ENCODE peak calls at places on chromosomes 13 and 19, in four cellular contexts. H, A, W and E are unnamed samples.

GRCh38 chr13:38763446-38764381 is 76.8 kb downstream of the FREM2 start:
- DNase-seq in W (peak; percentile 3), A (peak; percentile 52), H (no peak), E (no peak)

GRCh38 chr19:35272122-35272715 is 3.5 kb downstream of the USF2 start:
- DNase-seq in A (no peak), W (no peak), H (no peak), E (no peak)

GRCh38 chr19:5494780-5495179 is 39.6 kb downstream of the ZNRF4 start:
- DNase-seq in H (no peak), W (no peak), A (no peak), E (no peak)

GRCh38 chr19:28401739-28402138 is 811.2 kb downstream of the UQCRFS1 start:
- DNase-seq in H (no peak), W (no peak), A (no peak), E (no peak)

GRCh38 chr13:92436927-92437326 is 789.7 kb upstream of the GPC6 start:
- DNase-seq in A (no peak), W (no peak), H (no peak), E (no peak)

GRCh38 chr19:40907968-40908735 is 26.1 kb upstream of the CYP2A7 start:
- DNase-seq in H (no peak), W (no peak), A (no peak), E (no peak)

GRCh38 chr13:25847145-25847544 is 204.7 kb downstream of the SHISA2 start:
- DNase-seq in H (no peak), W (no peak), A (no peak), E (no peak)

GRCh38 chr19:39438270-39438934 is 2.7 kb upstream of the RPS16 start:
- DNase-seq in H (no peak), A (no peak), W (peak; percentile 74), E (no peak)

GRCh38 chr19:53881482-53882390 is at the start of gene PRKCG:
- DNase-seq in A (no peak), W (peak; percentile 59), H (peak; percentile 52), E (peak; percentile 68)

GRCh38 chr19:45528744-45529453 is 21.6 kb downstream of the VASP start:
- DNase-seq in A (peak; percentile 27), W (peak; percentile 63), H (no peak), E (peak; percentile 49)

GRCh38 chr19:18437481-18438330 is at the start of gene ISYNA1:
- DNase-seq in W (peak; percentile 71), H (no peak), A (no peak), E (no peak)

GRCh38 chr19:31537136-31537535 is 187.9 kb upstream of the TSHZ3 start:
- DNase-seq in A (no peak), H (no peak), W (no peak), E (no peak)

GRCh38 chr19:3585301-3586123 is at the start of gene GIPC3:
- DNase-seq in A (no peak), W (no peak), H (peak; percentile 26), E (no peak)

GRCh38 chr19:8631425-8631819 is 989 bp downstream of the NFILZ start:
- DNase-seq in W (no peak), H (no peak), A (peak; percentile 61), E (no peak)

GRCh38 chr19:42153606-42154405 is 21.6 kb upstream of the POU2F2 start:
- DNase-seq in A (no peak), H (no peak), W (no peak), E (no peak)

GRCh38 chr13:114115796-114116195 is 16.6 kb downstream of the RASA3 start:
- DNase-seq in A (no peak), H (no peak), W (no peak), E (no peak)

GRCh38 chr19:35351441-35352176 is 3.9 kb downstream of the FFAR1 start:
- DNase-seq in W (no peak), H (no peak), A (no peak), E (no peak)

DNA sequence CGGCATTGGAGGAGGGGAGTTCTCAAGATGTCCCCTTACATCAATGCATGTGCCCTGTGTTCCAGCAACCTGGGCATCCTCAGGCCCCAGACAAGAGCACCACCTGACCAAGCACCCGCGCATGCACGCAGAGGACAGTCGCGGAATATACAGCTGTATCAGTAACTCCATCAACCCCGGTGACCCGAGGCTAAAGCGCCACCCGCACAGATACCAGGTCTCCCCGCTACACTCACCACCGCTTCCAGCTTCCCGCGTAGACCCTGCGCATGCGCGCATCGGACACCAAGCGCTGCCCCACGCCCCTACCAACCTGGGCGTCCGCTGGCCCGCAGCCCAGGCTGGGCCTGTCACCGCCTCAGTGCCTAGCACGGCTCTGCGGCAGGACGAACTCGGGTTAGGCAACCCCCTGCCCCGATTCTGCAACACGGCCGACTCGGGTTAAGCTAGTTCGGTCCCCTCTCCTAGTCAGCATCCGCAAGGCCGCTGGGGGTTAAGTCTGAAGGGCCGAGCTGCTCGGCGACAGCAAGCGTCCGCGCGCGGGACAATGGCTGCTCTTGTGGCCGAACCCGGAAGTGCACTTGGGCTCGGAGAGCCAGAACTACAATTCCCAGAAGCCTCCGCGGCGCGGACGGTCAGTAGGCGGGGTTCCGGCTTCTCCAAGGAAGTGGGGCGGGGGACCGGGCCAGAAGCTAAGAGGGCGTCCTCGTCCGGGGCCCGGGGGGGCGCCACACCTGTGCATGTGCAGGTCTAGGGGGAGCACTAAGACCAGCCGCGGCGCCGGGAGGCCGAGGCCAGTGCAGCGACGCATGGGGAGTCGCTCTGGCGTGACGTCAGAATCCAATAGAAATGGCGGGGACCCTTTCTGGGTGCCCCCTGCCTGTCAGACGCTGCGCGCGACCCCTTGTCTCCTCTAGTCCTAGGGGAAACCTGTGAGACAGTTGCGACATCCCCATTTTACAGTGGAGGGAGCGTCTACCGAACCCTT is at the start of gene ZNF180:
- DNase-seq in W (peak; percentile 97), H (peak; percentile 95), A (peak; percentile 96), E (peak; percentile 97)
- TF ChIP-seq CTCF in W (peak; percentile 31), H (no peak), A (peak; percentile 34), E (peak; percentile 61)

GRCh38 chr13:99125335-99125915 is 75.2 kb upstream of the UBAC2 start:
- DNase-seq in W (peak; percentile 4), H (no peak), A (peak; percentile 0), E (no peak)

GRCh38 chr13:99123101-99124045 is 77.3 kb upstream of the UBAC2 start:
- DNase-seq in A (peak; percentile 1), H (no peak), W (peak; percentile 21), E (no peak)

GRCh38 chr13:99126821-99127220 is 73.8 kb upstream of the UBAC2 start:
- DNase-seq in H (no peak), A (no peak), W (no peak), E (no peak)

GRCh38 chr13:99124046-99124400 is 76.6 kb upstream of the UBAC2 start:
- DNase-seq in H (no peak), W (no peak), A (no peak), E (no peak)

DNA sequence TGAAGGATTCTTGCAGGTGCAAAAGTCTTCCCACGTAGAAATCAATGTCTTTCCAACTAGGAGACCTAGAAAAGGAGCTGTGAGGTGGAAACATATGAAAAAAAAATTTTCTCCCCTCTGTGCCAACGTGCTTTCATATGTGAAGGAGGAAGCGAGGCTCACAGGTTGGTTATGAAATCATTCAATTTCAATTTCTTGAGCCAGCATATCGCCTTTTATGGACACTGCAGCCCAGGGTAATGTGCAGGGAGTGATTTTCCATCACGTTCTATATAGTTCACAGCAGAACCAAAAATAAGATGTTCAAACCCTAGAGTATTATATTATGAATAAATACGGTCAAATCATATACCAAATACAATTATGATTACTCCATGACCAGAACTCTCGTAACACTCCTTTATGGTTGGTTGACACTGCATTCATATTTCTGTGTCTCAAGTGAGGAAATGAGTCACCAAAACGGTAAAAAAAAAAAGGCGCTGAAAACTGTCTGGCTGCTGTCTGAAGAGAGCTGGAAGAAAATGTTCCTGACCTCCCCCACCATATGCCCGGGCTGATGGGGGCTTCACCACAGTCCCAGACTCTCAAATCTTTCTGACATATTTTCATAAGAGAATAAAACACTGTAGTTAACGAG is 75.8 kb upstream of the UBAC2 start:
- DNase-seq in A (peak; percentile 48), H (no peak), W (peak; percentile 49), E (no peak)
- TF ChIP-seq CTCF in A (no peak), H (no peak), W (no peak), E (no peak)

GRCh38 chr13:29397265-29397664 is 198.2 kb downstream of the SLC7A1 start:
- DNase-seq in H (no peak), W (no peak), A (no peak), E (no peak)
- TF ChIP-seq CTCF in H (no peak), W (no peak), A (no peak), E (no peak)

GRCh38 chr13:30479154-30479553 is 13.4 kb upstream of the HMGB1 start:
- DNase-seq in W (no peak), H (no peak), A (no peak), E (no peak)
- TF ChIP-seq CTCF in W (no peak), H (no peak), A (no peak), E (no peak)

DNA sequence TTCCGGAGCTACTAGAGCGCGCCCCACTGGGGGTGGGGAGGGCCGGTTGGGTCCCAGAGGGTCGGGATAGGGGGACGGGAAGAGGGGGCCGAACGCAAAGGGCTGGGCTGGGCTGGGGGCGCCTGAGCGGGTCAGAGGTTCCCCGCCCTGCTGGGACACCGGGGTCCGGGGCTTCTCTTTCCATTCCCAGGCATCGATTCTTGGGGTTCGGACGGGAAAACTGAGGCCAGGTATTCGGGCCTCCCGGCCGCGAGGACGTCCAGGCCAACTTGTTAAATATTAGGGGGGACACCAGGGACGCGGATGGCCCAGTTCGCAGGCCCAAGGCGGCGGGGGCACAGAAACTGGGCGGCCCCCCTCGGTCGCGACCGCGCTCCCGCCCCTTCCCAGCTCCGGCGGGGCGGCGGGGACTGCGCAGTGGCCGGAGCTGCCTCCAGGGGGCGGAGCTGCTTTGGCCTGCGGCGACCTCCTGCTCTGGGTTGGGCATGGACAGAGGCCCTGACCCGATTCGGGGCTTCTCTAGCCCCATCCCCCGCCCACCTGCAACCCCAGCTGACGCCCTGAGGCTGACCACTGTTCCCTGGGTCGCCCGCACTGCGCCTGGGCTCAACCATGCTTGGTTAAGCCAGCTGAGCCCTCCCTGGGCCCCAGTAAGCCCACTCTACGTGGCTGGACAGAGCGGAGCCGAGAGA is 1.2 kb upstream of the KLF16 start:
- DNase-seq in W (peak; percentile 90), H (peak; percentile 75), A (peak; percentile 48), E (peak; percentile 75)
- TF ChIP-seq CTCF in W (peak; percentile 58), H (no peak), A (peak; percentile 50), E (peak; percentile 90)